ENCODE peak calls at places on chromosomes 11 and 22, in ten cellular contexts. One of them, this sample, is unnamed.

GRCh38 chr22:48261048-48261621 is 1498.7 kb downstream of the TBC1D22A start:
- DNase-seq in fibroblast of pulmonary artery: no peak
- DNase-seq in AG09309: no peak
- DNase-seq in CD8-positive, alpha-beta memory T cell: no peak
- DNase-seq in BJ: no peak
- DNase-seq in small intestine: no peak
- DNase-seq in neural progenitor cell: no peak
- DNase-seq in psoas muscle: no peak
- DNase-seq in mucosa of descending colon: no peak
- DNase-seq in GM23248: no peak
- DNase-seq in this sample: no peak

GRCh38 chr11:16410479-16410878 is 54.1 kb upstream of the SOX6 start:
- DNase-seq in psoas muscle: no peak
- DNase-seq in small intestine: no peak
- DNase-seq in neural progenitor cell: no peak
- DNase-seq in mucosa of descending colon: no peak
- DNase-seq in BJ: no peak
- DNase-seq in GM23248: no peak
- DNase-seq in fibroblast of pulmonary artery: no peak
- DNase-seq in AG09309: no peak
- DNase-seq in CD8-positive, alpha-beta memory T cell: no peak
- DNase-seq in this sample: no peak

GRCh38 chr11:2347449-2347848 is 29.7 kb upstream of the CD81 start:
- DNase-seq in fibroblast of pulmonary artery: no peak
- DNase-seq in neural progenitor cell: no peak
- DNase-seq in mucosa of descending colon: no peak
- DNase-seq in small intestine: no peak
- DNase-seq in GM23248: no peak
- DNase-seq in psoas muscle: no peak
- DNase-seq in BJ: no peak
- DNase-seq in CD8-positive, alpha-beta memory T cell: no peak
- DNase-seq in AG09309: no peak
- DNase-seq in this sample: no peak

GRCh38 chr22:36369922-36370781 is 17.6 kb downstream of the MYH9 start:
- DNase-seq in CD8-positive, alpha-beta memory T cell: peak; percentile 53
- DNase-seq in GM23248: peak; percentile 75
- DNase-seq in neural progenitor cell: peak; percentile 70
- DNase-seq in psoas muscle: peak; percentile 34
- DNase-seq in fibroblast of pulmonary artery: peak; percentile 70
- DNase-seq in small intestine: peak; percentile 98
- DNase-seq in BJ: no peak
- DNase-seq in mucosa of descending colon: peak; percentile 81
- DNase-seq in AG09309: no peak
- DNase-seq in this sample: no peak

GRCh38 chr11:35548925-35549561 is 23.6 kb upstream of the PAMR1 start:
- DNase-seq in fibroblast of pulmonary artery: peak; percentile 38
- DNase-seq in GM23248: peak; percentile 69
- DNase-seq in mucosa of descending colon: no peak
- DNase-seq in small intestine: no peak
- DNase-seq in neural progenitor cell: peak; percentile 92
- DNase-seq in AG09309: no peak
- DNase-seq in CD8-positive, alpha-beta memory T cell: no peak
- DNase-seq in psoas muscle: no peak
- DNase-seq in BJ: no peak
- DNase-seq in this sample: no peak

GRCh38 chr11:43691332-43691731 is 10.8 kb downstream of the HSD17B12 start:
- DNase-seq in neural progenitor cell: no peak
- DNase-seq in fibroblast of pulmonary artery: peak; percentile 18
- DNase-seq in CD8-positive, alpha-beta memory T cell: no peak
- DNase-seq in small intestine: no peak
- DNase-seq in AG09309: no peak
- DNase-seq in mucosa of descending colon: no peak
- DNase-seq in BJ: no peak
- DNase-seq in psoas muscle: no peak
- DNase-seq in GM23248: no peak
- DNase-seq in this sample: no peak

GRCh38 chr11:60864856-60865513 is 2.4 kb upstream of the ZP1 start:
- DNase-seq in psoas muscle: no peak
- DNase-seq in small intestine: no peak
- DNase-seq in neural progenitor cell: no peak
- DNase-seq in GM23248: no peak
- DNase-seq in BJ: no peak
- DNase-seq in AG09309: no peak
- DNase-seq in fibroblast of pulmonary artery: no peak
- DNase-seq in mucosa of descending colon: peak; percentile 19
- DNase-seq in CD8-positive, alpha-beta memory T cell: peak; percentile 29
- DNase-seq in this sample: no peak

GRCh38 chr11:15197696-15198095 is 83.0 kb downstream of the INSC start:
- DNase-seq in AG09309: no peak
- DNase-seq in psoas muscle: no peak
- DNase-seq in BJ: no peak
- DNase-seq in neural progenitor cell: no peak
- DNase-seq in CD8-positive, alpha-beta memory T cell: no peak
- DNase-seq in GM23248: peak; percentile 62
- DNase-seq in fibroblast of pulmonary artery: no peak
- DNase-seq in mucosa of descending colon: no peak
- DNase-seq in small intestine: no peak
- DNase-seq in this sample: no peak

GRCh38 chr11:9853929-9854557 is 190.2 kb downstream of the SWAP70 start:
- DNase-seq in BJ: no peak
- DNase-seq in CD8-positive, alpha-beta memory T cell: no peak
- DNase-seq in fibroblast of pulmonary artery: peak; percentile 23
- DNase-seq in mucosa of descending colon: no peak
- DNase-seq in psoas muscle: no peak
- DNase-seq in small intestine: no peak
- DNase-seq in neural progenitor cell: no peak
- DNase-seq in GM23248: peak; percentile 22
- DNase-seq in AG09309: no peak
- DNase-seq in this sample: no peak

GRCh38 chr22:40560551-40560950 is 76.0 kb downstream of the MRTFA start:
- DNase-seq in fibroblast of pulmonary artery: peak; percentile 11
- DNase-seq in BJ: peak; percentile 11
- DNase-seq in psoas muscle: no peak
- DNase-seq in mucosa of descending colon: no peak
- DNase-seq in small intestine: no peak
- DNase-seq in neural progenitor cell: no peak
- DNase-seq in GM23248: peak; percentile 60
- DNase-seq in CD8-positive, alpha-beta memory T cell: no peak
- DNase-seq in AG09309: no peak
- DNase-seq in this sample: no peak

GRCh38 chr22:48382197-48382596 is 1445.5 kb downstream of the BRD1 start:
- DNase-seq in GM23248: no peak
- DNase-seq in mucosa of descending colon: no peak
- DNase-seq in small intestine: no peak
- DNase-seq in neural progenitor cell: no peak
- DNase-seq in BJ: no peak
- DNase-seq in psoas muscle: no peak
- DNase-seq in fibroblast of pulmonary artery: no peak
- DNase-seq in CD8-positive, alpha-beta memory T cell: no peak
- DNase-seq in AG09309: no peak
- DNase-seq in this sample: no peak

GRCh38 chr11:71286701-71287643 is 34.6 kb upstream of the SHANK2 start:
- DNase-seq in CD8-positive, alpha-beta memory T cell: no peak
- DNase-seq in AG09309: peak; percentile 99
- DNase-seq in BJ: peak; percentile 97
- DNase-seq in psoas muscle: no peak
- DNase-seq in fibroblast of pulmonary artery: peak; percentile 62
- DNase-seq in mucosa of descending colon: no peak
- DNase-seq in small intestine: peak; percentile 36
- DNase-seq in neural progenitor cell: no peak
- DNase-seq in GM23248: peak; percentile 98
- DNase-seq in this sample: no peak

GRCh38 chr22:40588726-40589125 is 47.8 kb downstream of the MRTFA start:
- DNase-seq in fibroblast of pulmonary artery: peak; percentile 83
- DNase-seq in mucosa of descending colon: no peak
- DNase-seq in small intestine: peak; percentile 18
- DNase-seq in BJ: no peak
- DNase-seq in CD8-positive, alpha-beta memory T cell: no peak
- DNase-seq in psoas muscle: no peak
- DNase-seq in GM23248: peak; percentile 81
- DNase-seq in AG09309: no peak
- DNase-seq in neural progenitor cell: no peak
- DNase-seq in this sample: no peak

GRCh38 chr11:118789501-118790356 is 1.2 kb downstream of the DDX6 start:
- DNase-seq in CD8-positive, alpha-beta memory T cell: peak; percentile 62
- DNase-seq in small intestine: peak; percentile 88
- DNase-seq in fibroblast of pulmonary artery: peak; percentile 26
- DNase-seq in GM23248: peak; percentile 60
- DNase-seq in AG09309: no peak
- DNase-seq in BJ: no peak
- DNase-seq in psoas muscle: no peak
- DNase-seq in mucosa of descending colon: no peak
- DNase-seq in neural progenitor cell: peak; percentile 26
- DNase-seq in this sample: peak; percentile 13

GRCh38 chr11:124748481-124749338 is 3.3 kb downstream of the VSIG2 start:
- DNase-seq in fibroblast of pulmonary artery: no peak
- DNase-seq in psoas muscle: no peak
- DNase-seq in GM23248: peak; percentile 67
- DNase-seq in AG09309: no peak
- DNase-seq in BJ: no peak
- DNase-seq in CD8-positive, alpha-beta memory T cell: no peak
- DNase-seq in mucosa of descending colon: peak; percentile 62
- DNase-seq in neural progenitor cell: no peak
- DNase-seq in small intestine: no peak
- DNase-seq in this sample: no peak

GRCh38 chr11:34068098-34068497 is 16.6 kb downstream of the CAPRIN1 start:
- DNase-seq in AG09309: no peak
- DNase-seq in BJ: no peak
- DNase-seq in fibroblast of pulmonary artery: peak; percentile 78
- DNase-seq in mucosa of descending colon: no peak
- DNase-seq in CD8-positive, alpha-beta memory T cell: no peak
- DNase-seq in GM23248: peak; percentile 40
- DNase-seq in psoas muscle: no peak
- DNase-seq in small intestine: peak; percentile 19
- DNase-seq in neural progenitor cell: no peak
- DNase-seq in this sample: no peak

GRCh38 chr11:97269527-97269926 is 879.7 kb downstream of the JRKL start:
- DNase-seq in small intestine: no peak
- DNase-seq in CD8-positive, alpha-beta memory T cell: no peak
- DNase-seq in mucosa of descending colon: no peak
- DNase-seq in GM23248: peak; percentile 0
- DNase-seq in fibroblast of pulmonary artery: peak; percentile 26
- DNase-seq in AG09309: no peak
- DNase-seq in neural progenitor cell: peak; percentile 47
- DNase-seq in psoas muscle: no peak
- DNase-seq in BJ: no peak
- DNase-seq in this sample: no peak

GRCh38 chr22:19634206-19634536 is 80.1 kb upstream of the SEPTIN5 start:
- DNase-seq in fibroblast of pulmonary artery: no peak
- DNase-seq in AG09309: no peak
- DNase-seq in psoas muscle: no peak
- DNase-seq in BJ: no peak
- DNase-seq in neural progenitor cell: no peak
- DNase-seq in small intestine: no peak
- DNase-seq in GM23248: no peak
- DNase-seq in mucosa of descending colon: no peak
- DNase-seq in CD8-positive, alpha-beta memory T cell: no peak
- DNase-seq in this sample: no peak
- H3K4me3 ChIP-seq in fibroblast of pulmonary artery: no peak overlapping the region
- H3K4me3 ChIP-seq in AG09309: no peak overlapping the region
- H3K4me3 ChIP-seq in psoas muscle: no peak overlapping the region
- H3K4me3 ChIP-seq in BJ: no peak overlapping the region
- H3K4me3 ChIP-seq in neural progenitor cell: no peak overlapping the region
- H3K4me3 ChIP-seq in small intestine: no peak overlapping the region
- H3K4me3 ChIP-seq in GM23248: no peak overlapping the region
- H3K4me3 ChIP-seq in mucosa of descending colon: no peak overlapping the region
- H3K4me3 ChIP-seq in CD8-positive, alpha-beta memory T cell: no peak overlapping the region
- H3K4me3 ChIP-seq in this sample: no peak overlapping the region

GRCh38 chr11:8613036-8613435 is 19.0 kb upstream of the STK33 start:
- DNase-seq in psoas muscle: no peak
- DNase-seq in CD8-positive, alpha-beta memory T cell: no peak
- DNase-seq in GM23248: no peak
- DNase-seq in AG09309: no peak
- DNase-seq in BJ: no peak
- DNase-seq in small intestine: no peak
- DNase-seq in fibroblast of pulmonary artery: no peak
- DNase-seq in mucosa of descending colon: no peak
- DNase-seq in neural progenitor cell: no peak
- DNase-seq in this sample: no peak
- H3K4me3 ChIP-seq in psoas muscle: no peak overlapping the region
- H3K4me3 ChIP-seq in CD8-positive, alpha-beta memory T cell: no peak overlapping the region
- H3K4me3 ChIP-seq in GM23248: no peak overlapping the region
- H3K4me3 ChIP-seq in AG09309: no peak overlapping the region
- H3K4me3 ChIP-seq in BJ: no peak overlapping the region
- H3K4me3 ChIP-seq in small intestine: no peak overlapping the region
- H3K4me3 ChIP-seq in fibroblast of pulmonary artery: no peak overlapping the region
- H3K4me3 ChIP-seq in mucosa of descending colon: no peak overlapping the region
- H3K4me3 ChIP-seq in neural progenitor cell: no peak overlapping the region
- H3K4me3 ChIP-seq in this sample: no peak overlapping the region

GRCh38 chr11:12361650-12362049 is 15.7 kb upstream of the PARVA start:
- DNase-seq in psoas muscle: no peak
- DNase-seq in CD8-positive, alpha-beta memory T cell: no peak
- DNase-seq in AG09309: no peak
- DNase-seq in neural progenitor cell: no peak
- DNase-seq in fibroblast of pulmonary artery: no peak
- DNase-seq in BJ: no peak
- DNase-seq in small intestine: no peak
- DNase-seq in GM23248: no peak
- DNase-seq in mucosa of descending colon: no peak
- DNase-seq in this sample: no peak
- H3K4me3 ChIP-seq in psoas muscle: no peak overlapping the region
- H3K4me3 ChIP-seq in CD8-positive, alpha-beta memory T cell: no peak overlapping the region
- H3K4me3 ChIP-seq in AG09309: no peak overlapping the region
- H3K4me3 ChIP-seq in neural progenitor cell: no peak overlapping the region
- H3K4me3 ChIP-seq in fibroblast of pulmonary artery: no peak overlapping the region
- H3K4me3 ChIP-seq in BJ: no peak overlapping the region
- H3K4me3 ChIP-seq in small intestine: no peak overlapping the region
- H3K4me3 ChIP-seq in GM23248: no peak overlapping the region
- H3K4me3 ChIP-seq in mucosa of descending colon: no peak overlapping the region
- H3K4me3 ChIP-seq in this sample: no peak overlapping the region

GRCh38 chr11:130915556-130916237 is 582 bp downstream of the SNX19 start:
- DNase-seq in small intestine: no peak
- DNase-seq in fibroblast of pulmonary artery: no peak
- DNase-seq in neural progenitor cell: no peak
- DNase-seq in CD8-positive, alpha-beta memory T cell: no peak
- DNase-seq in AG09309: no peak
- DNase-seq in mucosa of descending colon: peak; percentile 53
- DNase-seq in BJ: no peak
- DNase-seq in GM23248: peak; percentile 26
- DNase-seq in psoas muscle: no peak
- DNase-seq in this sample: peak; percentile 24

GRCh38 chr11:130913268-130913667 is 3.0 kb downstream of the SNX19 start:
- DNase-seq in GM23248: peak; percentile 30
- DNase-seq in mucosa of descending colon: no peak
- DNase-seq in AG09309: no peak
- DNase-seq in neural progenitor cell: no peak
- DNase-seq in psoas muscle: no peak
- DNase-seq in small intestine: no peak
- DNase-seq in CD8-positive, alpha-beta memory T cell: no peak
- DNase-seq in fibroblast of pulmonary artery: no peak
- DNase-seq in BJ: no peak
- DNase-seq in this sample: no peak

GRCh38 chr11:130918081-130918480 is 1.8 kb upstream of the SNX19 start:
- DNase-seq in psoas muscle: no peak
- DNase-seq in mucosa of descending colon: peak; percentile 58
- DNase-seq in CD8-positive, alpha-beta memory T cell: no peak
- DNase-seq in small intestine: no peak
- DNase-seq in AG09309: no peak
- DNase-seq in GM23248: no peak
- DNase-seq in neural progenitor cell: no peak
- DNase-seq in fibroblast of pulmonary artery: no peak
- DNase-seq in BJ: no peak
- DNase-seq in this sample: no peak

GRCh38 chr11:130916910-130917309 is 631 bp upstream of the SNX19 start:
- DNase-seq in AG09309: no peak
- DNase-seq in small intestine: no peak
- DNase-seq in fibroblast of pulmonary artery: no peak
- DNase-seq in neural progenitor cell: no peak
- DNase-seq in BJ: no peak
- DNase-seq in CD8-positive, alpha-beta memory T cell: no peak
- DNase-seq in psoas muscle: no peak
- DNase-seq in mucosa of descending colon: no peak
- DNase-seq in GM23248: peak; percentile 20
- DNase-seq in this sample: no peak

GRCh38 chr11:130916238-130916855 is at the start of gene SNX19:
- DNase-seq in neural progenitor cell: peak; percentile 95
- DNase-seq in fibroblast of pulmonary artery: peak; percentile 92
- DNase-seq in CD8-positive, alpha-beta memory T cell: peak; percentile 92
- DNase-seq in BJ: peak; percentile 44
- DNase-seq in mucosa of descending colon: peak; percentile 93
- DNase-seq in AG09309: peak; percentile 53
- DNase-seq in small intestine: peak; percentile 89
- DNase-seq in psoas muscle: peak; percentile 95
- DNase-seq in GM23248: peak; percentile 95
- DNase-seq in this sample: peak; percentile 95
- H3K4me3 ChIP-seq in neural progenitor cell: peak within 1 kb of the TSS; percentile 85
- H3K4me3 ChIP-seq in fibroblast of pulmonary artery: peak within 1 kb of the TSS; percentile 75
- H3K4me3 ChIP-seq in CD8-positive, alpha-beta memory T cell: peak within 1 kb of the TSS; percentile 71
- H3K4me3 ChIP-seq in BJ: peak within 1 kb of the TSS; percentile 85
- H3K4me3 ChIP-seq in mucosa of descending colon: peak within 1 kb of the TSS; percentile 56
- H3K4me3 ChIP-seq in AG09309: peak within 1 kb of the TSS; percentile 73
- H3K4me3 ChIP-seq in small intestine: peak within 1 kb of the TSS; percentile 84
- H3K4me3 ChIP-seq in psoas muscle: peak within 1 kb of the TSS; percentile 96
- H3K4me3 ChIP-seq in GM23248: peak within 1 kb of the TSS; percentile 85
- H3K4me3 ChIP-seq in this sample: peak within 1 kb of the TSS; percentile 97